ENCODE peak calls at places on chromosomes 4 and X, in four cellular contexts. One of them, this sample, is unnamed.

GRCh38 chrX:12779534-12779933 is 11.7 kb upstream of the PRPS2 start:
- DNase-seq in K562: no peak
- DNase-seq in GM12878: no peak
- DNase-seq in HepG2: peak; percentile 37
- DNase-seq in this sample: no peak

GRCh38 chrX:110139172-110139571 is 136.3 kb downstream of the TMEM164 start:
- DNase-seq in GM12878: no peak
- DNase-seq in HepG2: no peak
- DNase-seq in K562: no peak
- DNase-seq in this sample: no peak

GRCh38 chr4:129140521-129140920 is 44.6 kb downstream of the C4orf33 start:
- DNase-seq in HepG2: no peak
- DNase-seq in GM12878: no peak
- DNase-seq in K562: no peak
- DNase-seq in this sample: no peak

GRCh38 chrX:31260351-31260750 is 188.5 kb upstream of the FTHL17 start:
- DNase-seq in GM12878: no peak
- DNase-seq in HepG2: no peak
- DNase-seq in K562: no peak
- DNase-seq in this sample: no peak

GRCh38 chr4:5165419-5166369 is 114.4 kb downstream of the STK32B start:
- DNase-seq in GM12878: no peak
- DNase-seq in HepG2: no peak
- DNase-seq in K562: no peak
- DNase-seq in this sample: peak; percentile 0

GRCh38 chrX:23745786-23746185 is 2.7 kb upstream of the ACOT9 start:
- DNase-seq in K562: no peak
- DNase-seq in GM12878: no peak
- DNase-seq in HepG2: no peak
- DNase-seq in this sample: no peak

GRCh38 chr4:128525387-128525786 is 237.8 kb upstream of the PGRMC2 start:
- DNase-seq in K562: no peak
- DNase-seq in GM12878: no peak
- DNase-seq in HepG2: no peak
- DNase-seq in this sample: no peak

GRCh38 chrX:19698125-19698524 is 182.8 kb upstream of the MAP3K15 start:
- DNase-seq in GM12878: no peak
- DNase-seq in K562: no peak
- DNase-seq in HepG2: no peak
- DNase-seq in this sample: no peak

GRCh38 chrX:153973127-153974002 is 811 bp downstream of the TMEM187 start:
- DNase-seq in GM12878: no peak
- DNase-seq in HepG2: peak; percentile 40
- DNase-seq in K562: peak; percentile 27
- DNase-seq in this sample: no peak

GRCh38 chr4:149531861-149532260 is 283.8 kb downstream of the IQCM start:
- DNase-seq in K562: no peak
- DNase-seq in GM12878: no peak
- DNase-seq in HepG2: no peak
- DNase-seq in this sample: no peak

GRCh38 chrX:119757979-119758681 is at the start of gene SOWAHD:
- DNase-seq in HepG2: peak; percentile 50
- DNase-seq in K562: peak; percentile 32
- DNase-seq in GM12878: no peak
- DNase-seq in this sample: peak; percentile 53

GRCh38 chr4:71290481-71290880 is 48.3 kb upstream of the SLC4A4 start:
- DNase-seq in GM12878: no peak
- DNase-seq in HepG2: no peak
- DNase-seq in K562: no peak
- DNase-seq in this sample: no peak

GRCh38 chr4:133839326-133839725 is 362.3 kb downstream of the PABPC4L start:
- DNase-seq in GM12878: no peak
- DNase-seq in K562: no peak
- DNase-seq in HepG2: no peak
- DNase-seq in this sample: no peak
- TF ChIP-seq SP1 in GM12878: no peak
- TF ChIP-seq SP1 in K562: no peak
- TF ChIP-seq SP1 in HepG2: no peak
- TF ChIP-seq SP1 in this sample: no peak

GRCh38 chr4:73470728-73471127 is 10.8 kb upstream of the AFM start:
- DNase-seq in HepG2: no peak
- DNase-seq in K562: no peak
- DNase-seq in GM12878: no peak
- DNase-seq in this sample: no peak

GRCh38 chr4:73468170-73468569 is 13.4 kb upstream of the AFM start:
- DNase-seq in GM12878: no peak
- DNase-seq in K562: no peak
- DNase-seq in HepG2: no peak
- DNase-seq in this sample: no peak
- TF ChIP-seq TARDBP in GM12878: no peak
- TF ChIP-seq TARDBP in K562: no peak
- TF ChIP-seq TARDBP in HepG2: no peak
- TF ChIP-seq TARDBP in this sample: no peak

DNA sequence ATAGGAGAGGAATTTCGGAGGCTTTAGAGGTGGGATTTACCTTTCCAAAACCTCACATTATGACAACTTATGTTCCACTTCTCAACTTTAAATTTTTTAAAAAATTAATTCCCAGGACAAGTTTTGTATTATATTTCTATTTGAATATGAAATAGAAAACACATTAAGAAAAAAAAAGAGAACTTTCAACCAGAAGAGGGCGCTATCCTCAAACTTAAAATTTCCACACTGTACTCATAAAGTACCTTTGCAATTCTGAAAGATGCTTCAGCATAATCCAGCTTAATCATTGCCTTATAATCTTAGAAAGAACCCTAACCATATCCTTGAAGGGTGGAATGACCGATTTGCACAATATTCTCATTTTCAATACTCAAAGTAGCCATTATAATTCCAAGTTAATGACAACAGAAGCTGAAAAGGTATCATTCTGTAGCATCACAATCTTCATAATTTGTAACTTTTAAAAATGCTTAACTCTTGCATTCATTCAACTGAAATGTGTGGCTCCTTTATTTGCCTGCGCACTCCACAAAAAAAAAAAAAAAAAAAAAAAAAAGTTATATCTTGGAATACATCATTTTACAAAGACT is 158.0 kb downstream of the KCNIP4 start:
- DNase-seq in K562: peak; percentile 18
- DNase-seq in HepG2: no peak
- DNase-seq in GM12878: no peak
- DNase-seq in this sample: no peak
- TF ChIP-seq SP1 in K562: no peak
- TF ChIP-seq SP1 in HepG2: no peak
- TF ChIP-seq SP1 in GM12878: no peak
- TF ChIP-seq SP1 in this sample: no peak

GRCh38 chrX:132463411-132463810 is 25.4 kb downstream of the MBNL3 start:
- DNase-seq in K562: peak; percentile 45
- DNase-seq in GM12878: no peak
- DNase-seq in HepG2: no peak
- DNase-seq in this sample: no peak
- TF ChIP-seq TARDBP in K562: no peak
- TF ChIP-seq TARDBP in GM12878: no peak
- TF ChIP-seq TARDBP in HepG2: no peak
- TF ChIP-seq TARDBP in this sample: no peak

GRCh38 chr4:76251448-76252270 is at the start of gene FAM47E:
- DNase-seq in HepG2: peak; percentile 57
- DNase-seq in GM12878: no peak
- DNase-seq in K562: peak; percentile 34
- DNase-seq in this sample: peak; percentile 80
- TF ChIP-seq SP1 in HepG2: no peak
- TF ChIP-seq SP1 in GM12878: no peak
- TF ChIP-seq SP1 in K562: no peak
- TF ChIP-seq SP1 in this sample: no peak

This sample was measured in HEK293T.